ENCODE peak calls at places on chromosomes 1 and 21, in six cellular contexts. One of them, this sample, is unnamed.

GRCh38 chr1:177847843-177848242 is 122.0 kb downstream of the SEC16B start:
- DNase-seq in T-helper 9 cell: no peak
- DNase-seq in NCI-H774: no peak
- DNase-seq in GM13976: no peak
- DNase-seq in NCI-H460: no peak
- DNase-seq in mesothelial cell of epicardium: no peak
- DNase-seq in this sample: no peak

GRCh38 chr1:202234331-202235002 is 40.9 kb downstream of the LGR6 start:
- DNase-seq in mesothelial cell of epicardium: no peak
- DNase-seq in NCI-H460: no peak
- DNase-seq in NCI-H774: no peak
- DNase-seq in T-helper 9 cell: no peak
- DNase-seq in GM13976: no peak
- DNase-seq in this sample: no peak

GRCh38 chr1:15584489-15585363 is at the start of gene AGMAT:
- DNase-seq in GM13976: peak; percentile 87
- DNase-seq in T-helper 9 cell: peak; percentile 25
- DNase-seq in NCI-H774: no peak
- DNase-seq in mesothelial cell of epicardium: peak; percentile 48
- DNase-seq in NCI-H460: peak; percentile 23
- DNase-seq in this sample: peak; percentile 80

GRCh38 chr1:221939598-221939997 is 197.7 kb upstream of the DUSP10 start:
- DNase-seq in GM13976: no peak
- DNase-seq in NCI-H460: no peak
- DNase-seq in mesothelial cell of epicardium: no peak
- DNase-seq in NCI-H774: no peak
- DNase-seq in T-helper 9 cell: no peak
- DNase-seq in this sample: peak; percentile 60

GRCh38 chr1:219350621-219351020 is 176.9 kb downstream of the LYPLAL1 start:
- DNase-seq in NCI-H774: no peak
- DNase-seq in T-helper 9 cell: no peak
- DNase-seq in NCI-H460: no peak
- DNase-seq in GM13976: no peak
- DNase-seq in mesothelial cell of epicardium: no peak
- DNase-seq in this sample: no peak

GRCh38 chr1:6464514-6464836 is 1.5 kb downstream of the TNFRSF25 start:
- DNase-seq in mesothelial cell of epicardium: no peak
- DNase-seq in GM13976: no peak
- DNase-seq in NCI-H460: no peak
- DNase-seq in T-helper 9 cell: peak; percentile 42
- DNase-seq in NCI-H774: no peak
- DNase-seq in this sample: no peak

GRCh38 chr1:87265786-87266185 is 62.9 kb upstream of the LMO4 start:
- DNase-seq in mesothelial cell of epicardium: no peak
- DNase-seq in NCI-H460: no peak
- DNase-seq in NCI-H774: no peak
- DNase-seq in T-helper 9 cell: no peak
- DNase-seq in GM13976: no peak
- DNase-seq in this sample: no peak

GRCh38 chr1:211698161-211699026 is 23.0 kb upstream of the NEK2 start:
- DNase-seq in GM13976: peak; percentile 87
- DNase-seq in NCI-H460: peak; percentile 73
- DNase-seq in NCI-H774: peak; percentile 79
- DNase-seq in T-helper 9 cell: peak; percentile 82
- DNase-seq in mesothelial cell of epicardium: peak; percentile 92
- DNase-seq in this sample: peak; percentile 82

GRCh38 chr1:161258439-161259386 is at the start of gene PCP4L1:
- DNase-seq in mesothelial cell of epicardium: peak; percentile 50
- DNase-seq in NCI-H460: no peak
- DNase-seq in NCI-H774: peak; percentile 34
- DNase-seq in T-helper 9 cell: peak; percentile 1
- DNase-seq in GM13976: peak; percentile 81
- DNase-seq in this sample: peak; percentile 71

GRCh38 chr21:33117268-33117888 is 47.4 kb downstream of the OLIG1 start:
- DNase-seq in GM13976: no peak
- DNase-seq in T-helper 9 cell: no peak
- DNase-seq in NCI-H460: no peak
- DNase-seq in mesothelial cell of epicardium: no peak
- DNase-seq in NCI-H774: no peak
- DNase-seq in this sample: no peak

GRCh38 chr1:205523891-205524793 is 19.7 kb downstream of the CDK18 start:
- DNase-seq in NCI-H460: peak; percentile 88
- DNase-seq in T-helper 9 cell: peak; percentile 72
- DNase-seq in mesothelial cell of epicardium: peak; percentile 82
- DNase-seq in NCI-H774: peak; percentile 68
- DNase-seq in GM13976: peak; percentile 85
- DNase-seq in this sample: no peak

GRCh38 chr1:209335090-209335692 is 248.3 kb upstream of the CAMK1G start:
- DNase-seq in NCI-H774: peak; percentile 14
- DNase-seq in mesothelial cell of epicardium: no peak
- DNase-seq in NCI-H460: peak; percentile 25
- DNase-seq in T-helper 9 cell: no peak
- DNase-seq in GM13976: peak; percentile 30
- DNase-seq in this sample: no peak

GRCh38 chr1:28236656-28237331 is 870 bp downstream of the ATP5IF1 start:
- DNase-seq in mesothelial cell of epicardium: no peak
- DNase-seq in GM13976: no peak
- DNase-seq in NCI-H460: no peak
- DNase-seq in NCI-H774: no peak
- DNase-seq in T-helper 9 cell: no peak
- DNase-seq in this sample: no peak

GRCh38 chr1:114009042-114009392 is 29.7 kb downstream of the OLFML3 start:
- DNase-seq in mesothelial cell of epicardium: no peak
- DNase-seq in NCI-H774: no peak
- DNase-seq in T-helper 9 cell: no peak
- DNase-seq in GM13976: no peak
- DNase-seq in NCI-H460: no peak
- DNase-seq in this sample: no peak

GRCh38 chr1:157520386-157520935 is 31.9 kb downstream of the FCRL5 start:
- DNase-seq in NCI-H774: no peak
- DNase-seq in mesothelial cell of epicardium: no peak
- DNase-seq in GM13976: no peak
- DNase-seq in NCI-H460: no peak
- DNase-seq in T-helper 9 cell: no peak
- DNase-seq in this sample: no peak

GRCh38 chr21:42429856-42430255 is 26.2 kb downstream of the UBASH3A start:
- DNase-seq in GM13976: no peak
- DNase-seq in NCI-H460: no peak
- DNase-seq in NCI-H774: no peak
- DNase-seq in T-helper 9 cell: no peak
- DNase-seq in mesothelial cell of epicardium: no peak
- DNase-seq in this sample: no peak

GRCh38 chr1:30258876-30259275 is 464.5 kb downstream of the MATN1 start:
- DNase-seq in NCI-H774: no peak
- DNase-seq in NCI-H460: no peak
- DNase-seq in T-helper 9 cell: no peak
- DNase-seq in mesothelial cell of epicardium: no peak
- DNase-seq in GM13976: no peak
- DNase-seq in this sample: no peak

GRCh38 chr1:227068883-227069282 is 128.8 kb downstream of the COQ8A start:
- DNase-seq in T-helper 9 cell: no peak
- DNase-seq in NCI-H774: no peak
- DNase-seq in NCI-H460: no peak
- DNase-seq in mesothelial cell of epicardium: no peak
- DNase-seq in GM13976: no peak
- DNase-seq in this sample: no peak

GRCh38 chr1:73593379-73593778 is 604.6 kb downstream of the LRRIQ3 start:
- DNase-seq in mesothelial cell of epicardium: no peak
- DNase-seq in NCI-H774: peak; percentile 9
- DNase-seq in NCI-H460: peak; percentile 26
- DNase-seq in GM13976: no peak
- DNase-seq in T-helper 9 cell: no peak
- DNase-seq in this sample: no peak

GRCh38 chr1:44698138-44698537 is 23.6 kb downstream of the ARMH1 start:
- DNase-seq in T-helper 9 cell: no peak
- DNase-seq in NCI-H460: no peak
- DNase-seq in mesothelial cell of epicardium: no peak
- DNase-seq in NCI-H774: no peak
- DNase-seq in GM13976: no peak
- DNase-seq in this sample: peak; percentile 38